ENCODE peak calls at places on chromosomes 11 and 22, in four cellular contexts. One of them, this sample, is unnamed.

GRCh38 chr11:35391922-35392813 is 27.2 kb downstream of the SLC1A2 start:
- DNase-seq in AG04449: peak
- DNase-seq in fibroblast of mammary gland: peak
- DNase-seq in fibroblast of lung: peak
- DNase-seq in this sample: peak

GRCh38 chr11:11454671-11455223 is 101.7 kb upstream of the CSNK2A3 start:
- DNase-seq in fibroblast of lung: no peak
- DNase-seq in AG04449: no peak
- DNase-seq in fibroblast of mammary gland: no peak
- DNase-seq in this sample: no peak

GRCh38 chr11:110096369-110096976 is 3.3 kb downstream of the ZC3H12C start:
- DNase-seq in fibroblast of mammary gland: no peak
- DNase-seq in fibroblast of lung: no peak
- DNase-seq in AG04449: no peak
- DNase-seq in this sample: no peak

GRCh38 chr11:84714316-84714780 is 912.8 kb downstream of the DLG2 start:
- DNase-seq in fibroblast of mammary gland: peak
- DNase-seq in fibroblast of lung: peak
- DNase-seq in AG04449: no peak
- DNase-seq in this sample: peak

GRCh38 chr11:92556435-92556834 is 331.8 kb downstream of the FAT3 start:
- DNase-seq in AG04449: no peak
- DNase-seq in fibroblast of lung: peak
- DNase-seq in fibroblast of mammary gland: peak
- DNase-seq in this sample: peak

GRCh38 chr11:45463541-45463940 is 177.4 kb upstream of the SYT13 start:
- DNase-seq in AG04449: no peak
- DNase-seq in fibroblast of mammary gland: no peak
- DNase-seq in fibroblast of lung: no peak
- DNase-seq in this sample: no peak

GRCh38 chr11:101441747-101442146 is 142.1 kb downstream of the TRPC6 start:
- DNase-seq in AG04449: no peak
- DNase-seq in fibroblast of mammary gland: peak
- DNase-seq in fibroblast of lung: no peak
- DNase-seq in this sample: no peak

GRCh38 chr22:42885446-42885845 is 28.4 kb upstream of the ARFGAP3 start:
- DNase-seq in fibroblast of mammary gland: peak
- DNase-seq in AG04449: no peak
- DNase-seq in fibroblast of lung: no peak
- DNase-seq in this sample: peak

GRCh38 chr11:103586756-103587155 is 449.7 kb upstream of the DDI1 start:
- DNase-seq in AG04449: no peak
- DNase-seq in fibroblast of mammary gland: no peak
- DNase-seq in fibroblast of lung: no peak
- DNase-seq in this sample: peak

GRCh38 chr22:19941365-19942070 is at the start of the genes COMT and TXNRD2:
- DNase-seq in fibroblast of mammary gland: peak
- DNase-seq in fibroblast of lung: peak
- DNase-seq in AG04449: no peak
- DNase-seq in this sample: peak
- TF ChIP-seq CTCF in fibroblast of mammary gland: no peak
- TF ChIP-seq CTCF in fibroblast of lung: no peak
- TF ChIP-seq CTCF in AG04449: no peak
- TF ChIP-seq CTCF in this sample: no peak

GRCh38 chr11:9397746-9398680 is 13.6 kb downstream of the IPO7 start:
- DNase-seq in fibroblast of mammary gland: no peak
- DNase-seq in fibroblast of lung: no peak
- DNase-seq in AG04449: no peak
- DNase-seq in this sample: no peak

GRCh38 chr11:9399466-9399865 is 15.0 kb downstream of the IPO7 start:
- DNase-seq in AG04449: no peak
- DNase-seq in fibroblast of lung: no peak
- DNase-seq in fibroblast of mammary gland: peak
- DNase-seq in this sample: no peak

GRCh38 chr11:9396310-9396709 is 11.9 kb downstream of the IPO7 start:
- DNase-seq in fibroblast of mammary gland: no peak
- DNase-seq in AG04449: no peak
- DNase-seq in fibroblast of lung: no peak
- DNase-seq in this sample: no peak

DNA sequence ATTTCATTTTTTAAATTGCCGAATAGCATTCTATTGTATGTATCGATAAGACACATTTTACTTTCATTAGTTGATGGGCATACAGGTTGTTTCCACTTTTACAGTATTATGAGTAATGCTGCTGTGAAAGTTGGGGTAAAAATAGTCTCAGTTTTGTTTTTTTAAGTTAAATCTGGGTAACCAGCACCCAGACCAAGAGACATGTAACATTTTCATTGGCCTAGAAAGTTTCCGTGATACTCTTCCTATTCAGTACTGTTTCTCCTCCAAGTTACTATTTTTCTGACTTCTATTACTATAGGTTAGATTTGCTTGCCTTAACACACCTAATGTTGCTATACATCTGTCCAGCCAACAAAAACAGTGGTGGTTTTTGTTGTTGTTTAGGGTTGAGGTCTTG is 12.3 kb downstream of the IPO7 start:
- DNase-seq in fibroblast of lung: no peak
- DNase-seq in AG04449: no peak
- DNase-seq in fibroblast of mammary gland: no peak
- DNase-seq in this sample: no peak
- H3K4me3 ChIP-seq in fibroblast of lung: no peak
- H3K4me3 ChIP-seq in AG04449: no peak
- H3K4me3 ChIP-seq in fibroblast of mammary gland: no peak
- H3K4me3 ChIP-seq in this sample: no peak

GRCh38 chr11:65919151-65920034 is at the start of gene DRAP1:
- DNase-seq in fibroblast of lung: peak
- DNase-seq in AG04449: peak
- DNase-seq in fibroblast of mammary gland: peak
- DNase-seq in this sample: peak
- TF ChIP-seq CTCF in fibroblast of lung: no peak
- TF ChIP-seq CTCF in AG04449: no peak
- TF ChIP-seq CTCF in fibroblast of mammary gland: no peak
- TF ChIP-seq CTCF in this sample: no peak

GRCh38 chr11:119028346-119029068 is 2.2 kb downstream of the SLC37A4 start:
- DNase-seq in fibroblast of mammary gland: no peak
- DNase-seq in AG04449: no peak
- DNase-seq in fibroblast of lung: no peak
- DNase-seq in this sample: no peak

GRCh38 chr11:119030329-119031047 is at the start of gene SLC37A4:
- DNase-seq in fibroblast of lung: peak
- DNase-seq in fibroblast of mammary gland: peak
- DNase-seq in AG04449: peak
- DNase-seq in this sample: peak

GRCh38 chr11:119029069-119029339 is 1.7 kb downstream of the SLC37A4 start:
- DNase-seq in fibroblast of mammary gland: no peak
- DNase-seq in AG04449: no peak
- DNase-seq in fibroblast of lung: no peak
- DNase-seq in this sample: no peak

GRCh38 chr11:119030029-119030328 is 698 bp downstream of the SLC37A4 start:
- DNase-seq in fibroblast of lung: no peak
- DNase-seq in AG04449: no peak
- DNase-seq in fibroblast of mammary gland: no peak
- DNase-seq in this sample: no peak

DNA sequence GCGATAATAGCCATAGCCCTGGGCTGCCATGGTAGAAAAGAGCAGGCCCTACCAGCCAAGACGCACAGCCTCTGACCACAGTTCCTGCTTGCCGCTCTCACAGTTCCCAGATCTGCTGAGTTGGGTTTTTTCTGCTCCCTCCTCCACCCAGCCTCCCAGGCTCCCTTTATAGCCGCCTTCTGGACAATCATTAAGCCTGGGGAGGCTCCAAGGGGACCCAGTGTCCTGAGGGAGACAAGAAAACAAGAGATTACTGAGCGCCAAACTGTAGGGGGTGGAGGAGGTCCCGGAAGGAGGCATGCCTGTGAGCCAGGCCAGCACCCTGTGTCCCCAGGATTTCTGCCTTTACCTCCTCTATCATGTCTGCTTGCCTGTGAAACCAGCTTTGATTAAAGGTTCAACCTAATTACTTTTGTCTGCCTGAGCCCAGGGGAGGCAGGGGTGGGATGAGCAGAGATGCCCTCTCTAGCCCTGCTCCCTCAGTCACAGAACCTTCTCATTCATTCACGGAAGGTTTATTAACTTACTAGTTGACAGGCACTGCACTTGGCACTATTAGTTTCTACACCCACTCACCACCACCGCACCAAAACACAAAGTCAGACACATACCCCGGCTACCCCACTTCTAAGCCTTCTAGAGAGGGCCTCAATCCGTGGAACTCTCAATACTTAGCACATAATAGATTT is 1.2 kb downstream of the SLC37A4 start:
- DNase-seq in fibroblast of lung: no peak
- DNase-seq in AG04449: no peak
- DNase-seq in fibroblast of mammary gland: no peak
- DNase-seq in this sample: no peak
- H3K4me3 ChIP-seq in fibroblast of lung: peak
- H3K4me3 ChIP-seq in AG04449: peak
- H3K4me3 ChIP-seq in fibroblast of mammary gland: peak
- H3K4me3 ChIP-seq in this sample: peak

DNA sequence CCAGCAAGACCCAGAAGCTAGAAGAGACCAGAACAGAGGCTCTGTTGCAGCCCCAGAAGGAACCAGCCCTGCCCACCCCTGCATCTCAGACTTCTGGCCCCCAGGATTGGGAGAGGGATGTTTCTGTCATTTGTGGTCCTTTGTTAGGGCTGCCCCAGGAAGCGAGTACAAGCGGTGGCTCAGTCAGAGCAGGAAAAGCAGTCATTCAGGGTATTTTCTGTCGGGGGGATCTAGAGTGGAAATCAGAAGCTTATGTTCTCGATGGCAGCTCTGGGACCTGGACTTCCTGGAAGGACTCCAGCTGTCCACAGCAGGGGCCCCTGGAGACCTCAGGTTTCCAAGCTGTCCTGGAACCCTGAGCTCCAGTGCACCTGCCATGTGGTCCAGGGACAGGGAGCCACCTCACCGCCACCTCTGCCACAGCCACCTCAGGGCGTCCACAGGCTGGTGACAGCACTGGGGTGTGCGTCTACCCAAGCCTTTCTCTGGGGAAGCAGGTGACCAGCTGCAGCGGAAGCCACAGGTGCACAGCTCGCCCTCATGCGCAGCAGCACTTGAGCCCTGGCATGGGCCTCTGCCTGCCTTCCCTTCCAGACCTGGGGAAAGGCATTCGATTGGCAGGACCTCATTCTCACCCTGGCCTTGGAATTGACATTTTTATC is 2.6 kb downstream of the KRTAP5-5 start:
- DNase-seq in AG04449: no peak
- DNase-seq in fibroblast of lung: no peak
- DNase-seq in fibroblast of mammary gland: no peak
- DNase-seq in this sample: no peak
- TF ChIP-seq CTCF in AG04449: no peak
- TF ChIP-seq CTCF in fibroblast of lung: no peak
- TF ChIP-seq CTCF in fibroblast of mammary gland: no peak
- TF ChIP-seq CTCF in this sample: no peak

DNA sequence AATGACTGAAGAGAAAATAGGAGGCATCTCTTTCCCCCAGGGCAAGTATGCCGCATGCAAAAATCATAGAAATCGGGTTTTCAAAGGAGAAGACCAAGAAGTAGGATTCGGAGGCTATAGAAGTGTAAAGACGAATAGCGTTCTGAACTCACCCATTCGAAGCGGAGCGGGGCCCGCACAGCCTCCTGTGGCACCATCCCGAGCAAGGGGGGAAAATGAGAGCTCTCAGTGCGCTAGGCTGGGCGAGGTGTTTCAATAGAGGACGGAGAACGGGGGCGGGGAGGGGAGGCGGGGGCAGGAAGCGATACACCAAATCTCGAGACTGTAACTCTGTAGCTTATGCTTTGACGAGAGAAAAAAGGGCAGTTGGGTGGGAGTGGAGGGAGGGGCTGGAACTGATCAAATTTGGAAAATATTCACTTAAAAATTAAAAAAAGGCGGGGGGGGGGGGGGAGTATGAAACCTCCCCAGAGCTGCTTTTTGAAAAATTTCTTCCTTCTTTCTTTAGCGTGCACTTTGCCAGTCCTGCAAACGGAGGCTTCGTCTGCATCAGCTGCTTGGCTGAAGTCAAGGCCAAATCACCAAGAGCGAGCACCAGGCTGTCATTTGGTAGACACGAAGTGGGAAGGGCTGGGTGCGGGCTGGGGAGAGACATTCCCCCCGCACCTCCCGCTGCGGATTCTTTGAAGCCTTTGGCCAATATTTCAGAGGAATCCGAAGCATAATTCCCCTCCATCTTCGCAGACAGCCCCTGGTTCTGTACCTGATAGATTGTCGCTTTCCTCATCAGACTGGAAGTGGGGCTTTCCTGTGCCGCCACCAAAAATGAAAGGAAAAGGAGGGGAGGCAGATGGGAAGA is 15.6 kb downstream of the BLID start:
- DNase-seq in fibroblast of mammary gland: peak
- DNase-seq in AG04449: no peak
- DNase-seq in fibroblast of lung: peak
- DNase-seq in this sample: peak
- H3K4me3 ChIP-seq in fibroblast of mammary gland: peak
- H3K4me3 ChIP-seq in AG04449: peak
- H3K4me3 ChIP-seq in fibroblast of lung: peak
- H3K4me3 ChIP-seq in this sample: peak

GRCh38 chr22:20567993-20568417 is 60.6 kb downstream of the MED15 start:
- DNase-seq in AG04449: no peak
- DNase-seq in fibroblast of lung: peak
- DNase-seq in fibroblast of mammary gland: peak
- DNase-seq in this sample: peak
- TF ChIP-seq CTCF in AG04449: peak
- TF ChIP-seq CTCF in fibroblast of lung: peak
- TF ChIP-seq CTCF in fibroblast of mammary gland: peak
- TF ChIP-seq CTCF in this sample: peak

GRCh38 chr11:12677131-12677530 is 2.9 kb downstream of the TEAD1 start:
- DNase-seq in fibroblast of lung: peak
- DNase-seq in fibroblast of mammary gland: peak
- DNase-seq in AG04449: no peak
- DNase-seq in this sample: no peak
- H3K4me3 ChIP-seq in fibroblast of lung: peak
- H3K4me3 ChIP-seq in fibroblast of mammary gland: peak
- H3K4me3 ChIP-seq in AG04449: peak
- H3K4me3 ChIP-seq in this sample: peak

DNA sequence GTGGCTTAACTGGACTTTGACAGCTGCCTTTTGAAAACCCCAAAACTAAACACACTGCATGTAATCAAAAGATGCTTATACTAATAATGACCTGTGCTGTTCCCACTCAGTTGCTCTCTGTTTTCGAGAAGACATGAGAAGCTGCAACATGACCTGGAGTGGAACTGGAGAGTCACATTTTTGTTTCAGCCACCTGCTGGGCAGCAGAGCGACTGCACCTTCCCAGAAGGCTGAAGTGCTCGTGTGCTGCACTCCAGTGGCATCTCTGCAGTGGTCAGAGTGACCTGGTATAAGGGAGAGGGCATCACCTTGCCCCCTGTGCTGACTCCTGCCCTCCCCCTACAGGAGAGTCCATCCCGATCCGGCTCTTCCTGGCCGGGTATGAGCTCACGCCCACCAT is 8.6 kb downstream of the THYN1 start:
- DNase-seq in AG04449: no peak
- DNase-seq in fibroblast of lung: peak
- DNase-seq in fibroblast of mammary gland: peak
- DNase-seq in this sample: peak
- TF ChIP-seq CTCF in AG04449: peak
- TF ChIP-seq CTCF in fibroblast of lung: no peak
- TF ChIP-seq CTCF in fibroblast of mammary gland: peak
- TF ChIP-seq CTCF in this sample: peak

GRCh38 chr11:77457340-77457739 is 16.6 kb downstream of the PAK1 start:
- DNase-seq in fibroblast of mammary gland: no peak
- DNase-seq in AG04449: no peak
- DNase-seq in fibroblast of lung: no peak
- DNase-seq in this sample: no peak
- H3K4me3 ChIP-seq in fibroblast of mammary gland: no peak
- H3K4me3 ChIP-seq in AG04449: no peak
- H3K4me3 ChIP-seq in fibroblast of lung: no peak
- H3K4me3 ChIP-seq in this sample: no peak

This sample was measured in choroid plexus epithelial cell.